ENCODE peak calls at places on chromosomes 7 and 10, in ten cellular contexts. Q is H1, O is upper lobe of left lung, K is sigmoid colon, R is HCT116, W is stomach, H is prostate gland, A is endothelial cell of umbilical vein, S is vagina, Z is HepG2. X is an unnamed sample. For H3K36me3, the result is how much of the 10 kb centered on the place peaks cover.

GRCh38 chr7:95547949-95548348 is 48.4 kb downstream of the PDK4 start:
- DNase-seq in Q (no peak), O (no peak), K (no peak), R (no peak), W (no peak), H (no peak), A (no peak), S (no peak), Z (no peak), X (no peak)

GRCh38 chr7:151795168-151795754 is 81.7 kb downstream of the PRKAG2 start:
- DNase-seq in Q (no peak), O (no peak), K (peak), R (no peak), W (no peak), H (no peak), A (no peak), S (no peak), Z (no peak), X (no peak)

GRCh38 chr10:24901686-24902399 is 50.6 kb downstream of the PRTFDC1 start:
- DNase-seq in Q (no peak), O (no peak), K (no peak), R (peak), W (peak), H (no peak), A (peak), S (no peak), Z (peak), X (no peak)

GRCh38 chr7:52120908-52121307 is 804.3 kb upstream of the COBL start:
- DNase-seq in Q (no peak), O (no peak), K (no peak), R (no peak), W (no peak), H (no peak), A (no peak), S (no peak), Z (no peak), X (no peak)

GRCh38 chr10:18418579-18419210 is 232.7 kb downstream of the NSUN6 start:
- DNase-seq in Q (no peak), O (no peak), K (no peak), R (no peak), W (no peak), H (no peak), A (no peak), S (no peak), Z (no peak), X (peak)

GRCh38 chr7:50409856-50410468 is 40.2 kb downstream of the FIGNL1 start:
- DNase-seq in Q (no peak), O (peak), K (no peak), R (no peak), W (no peak), H (no peak), A (no peak), S (no peak), Z (no peak), X (no peak)

GRCh38 chr7:73909996-73910395 is 49.0 kb downstream of the TMEM270 start:
- DNase-seq in Q (no peak), O (no peak), K (peak), R (no peak), W (peak), H (no peak), A (no peak), S (peak), Z (no peak), X (no peak)

GRCh38 chr7:15130666-15131541 is 228.4 kb upstream of the DGKB start:
- DNase-seq in Q (no peak), O (no peak), K (no peak), R (no peak), W (no peak), H (no peak), A (peak), S (no peak), Z (no peak), X (no peak)

GRCh38 chr7:138848056-138848975 is 50.3 kb upstream of the ATP6V0A4 start:
- DNase-seq in Q (no peak), O (no peak), K (no peak), R (no peak), W (no peak), H (no peak), A (no peak), S (no peak), Z (no peak), X (no peak)

GRCh38 chr10:96044686-96045085 is 1.3 kb downstream of the CCNJ start:
- DNase-seq in Q (no peak), O (no peak), K (no peak), R (no peak), W (no peak), H (no peak), A (peak), S (no peak), Z (peak), X (no peak)

GRCh38 chr10:14379556-14380330 is 49.0 kb upstream of the FRMD4A start:
- DNase-seq in Q (no peak), O (no peak), K (no peak), R (no peak), W (no peak), H (no peak), A (no peak), S (no peak), Z (no peak), X (no peak)

GRCh38 chr10:28559661-28560060 is 26.7 kb downstream of the WAC start:
- DNase-seq in Q (no peak), O (no peak), K (no peak), R (no peak), W (no peak), H (no peak), A (no peak), S (no peak), Z (no peak), X (no peak)

GRCh38 chr10:77463967-77464745 is 173.5 kb downstream of the KCNMA1 start:
- DNase-seq in Q (no peak), O (no peak), K (no peak), R (no peak), W (no peak), H (no peak), A (no peak), S (no peak), Z (no peak), X (no peak)

GRCh38 chr10:101780187-101780817 is 2.9 kb downstream of the NPM3 start:
- DNase-seq in Q (no peak), O (no peak), K (peak), R (no peak), W (no peak), H (no peak), A (no peak), S (no peak), Z (no peak), X (no peak)

GRCh38 chr7:27179503-27180430 is 5.3 kb downstream of the HOXA11 start:
- DNase-seq in Q (peak), O (peak), K (peak), R (no peak), W (peak), H (peak), A (peak), S (no peak), Z (peak), X (no peak)

GRCh38 chr7:131606346-131607290 is 50.2 kb upstream of the PODXL start:
- DNase-seq in Q (no peak), O (no peak), K (no peak), R (no peak), W (no peak), H (peak), A (no peak), S (no peak), Z (no peak), X (no peak)

GRCh38 chr7:13628231-13629001 is 361.1 kb downstream of the ETV1 start:
- DNase-seq in Q (no peak), O (no peak), K (no peak), R (no peak), W (no peak), H (no peak), A (no peak), S (no peak), Z (no peak), X (no peak)

GRCh38 chr7:34327681-34328080 is 330.3 kb upstream of the NPSR1 start:
- DNase-seq in Q (no peak), O (no peak), K (no peak), R (no peak), W (no peak), H (no peak), A (no peak), S (no peak), Z (no peak), X (no peak)

GRCh38 chr7:7438851-7439250 is 96.8 kb downstream of the COL28A1 start:
- DNase-seq in Q (no peak), O (no peak), K (no peak), R (peak), W (no peak), H (no peak), A (peak), S (no peak), Z (peak), X (no peak)

GRCh38 chr7:94575646-94576045 is 66.0 kb downstream of the CASD1 start:
- DNase-seq in Q (no peak), O (no peak), K (no peak), R (no peak), W (no peak), H (no peak), A (no peak), S (no peak), Z (no peak), X (no peak)

GRCh38 chr10:97888641-97889262 is 39.1 kb downstream of the GOLGA7B start:
- DNase-seq in Q (no peak), O (no peak), K (no peak), R (peak), W (peak), H (no peak), A (peak), S (no peak), Z (no peak), X (no peak)

GRCh38 chr10:77111611-77112550 is 525.7 kb downstream of the KCNMA1 start:
- DNase-seq in Q (peak), O (no peak), K (no peak), R (peak), W (no peak), H (no peak), A (peak), S (no peak), Z (peak), X (peak)

GRCh38 chr7:139991911-139992310 is 70.8 kb downstream of the PARP12 start:
- DNase-seq in Q (no peak), O (no peak), K (no peak), R (no peak), W (no peak), H (no peak), A (no peak), S (no peak), Z (no peak), X (no peak)

GRCh38 chr10:5960070-5960972 is 17.0 kb downstream of the IL15RA start:
- DNase-seq in Q (no peak), O (no peak), K (peak), R (no peak), W (no peak), H (no peak), A (no peak), S (no peak), Z (no peak), X (no peak)

GRCh38 chr10:125700355-125700911 is 17.5 kb upstream of the TEX36 start:
- DNase-seq in Q (no peak), O (no peak), K (no peak), R (no peak), W (no peak), H (no peak), A (peak), S (no peak), Z (no peak), X (no peak)

GRCh38 chr10:97849101-97849490 is 547 bp upstream of the GOLGA7B start:
- DNase-seq in Q (no peak), O (no peak), K (no peak), R (no peak), W (no peak), H (no peak), A (no peak), S (no peak), Z (no peak), X (no peak)

GRCh38 chr10:8312861-8313260 is 258.4 kb downstream of the GATA3 start:
- DNase-seq in Q (no peak), O (no peak), K (no peak), R (no peak), W (no peak), H (no peak), A (no peak), S (no peak), Z (no peak), X (no peak)

GRCh38 chr10:100847440-100847839 is 65.3 kb upstream of the SLF2 start:
- DNase-seq in Q (no peak), O (no peak), K (no peak), R (peak), W (no peak), H (no peak), A (no peak), S (no peak), Z (no peak), X (no peak)

GRCh38 chr10:17787087-17787942 is 21.8 kb upstream of the MRC1 start:
- DNase-seq in Q (no peak), O (peak), K (no peak), R (peak), W (no peak), H (no peak), A (peak), S (no peak), Z (no peak), X (peak)

GRCh38 chr10:110407301-110408170 is 90.2 kb upstream of the DUSP5 start:
- DNase-seq in Q (no peak), O (no peak), K (no peak), R (no peak), W (no peak), H (no peak), A (no peak), S (no peak), Z (no peak), X (no peak)

GRCh38 chr7:45695249-45695995 is 121.3 kb downstream of the ADCY1 start:
- DNase-seq in Q (peak), O (no peak), K (no peak), R (no peak), W (peak), H (peak), A (no peak), S (no peak), Z (no peak), X (peak)

GRCh38 chr10:14659626-14660196 is 115.0 kb downstream of the FAM107B start:
- DNase-seq in Q (no peak), O (no peak), K (no peak), R (no peak), W (peak), H (no peak), A (no peak), S (no peak), Z (no peak), X (no peak)

GRCh38 chr7:33845991-33846509 is 59.3 kb upstream of the BMPER start:
- DNase-seq in Q (no peak), O (no peak), K (no peak), R (no peak), W (peak), H (no peak), A (no peak), S (no peak), Z (no peak), X (peak)

GRCh38 chr10:32271617-32272016 is 75.3 kb downstream of the EPC1 start:
- DNase-seq in Q (no peak), O (no peak), K (no peak), R (no peak), W (no peak), H (no peak), A (no peak), S (no peak), Z (no peak), X (no peak)

GRCh38 chr7:81158189-81158588 is 239.3 kb upstream of the SEMA3C start:
- DNase-seq in Q (no peak), O (no peak), K (no peak), R (no peak), W (no peak), H (no peak), A (no peak), S (no peak), Z (no peak), X (no peak)

GRCh38 chr10:119451305-119451896 is 91.1 kb downstream of the RGS10 start:
- DNase-seq in Q (no peak), O (no peak), K (no peak), R (no peak), W (no peak), H (no peak), A (no peak), S (no peak), Z (no peak), X (no peak)

GRCh38 chr7:50866343-50867047 is 83.8 kb upstream of the GRB10 start:
- DNase-seq in Q (no peak), O (no peak), K (no peak), R (no peak), W (no peak), H (no peak), A (no peak), S (no peak), Z (no peak), X (peak)

GRCh38 chr10:59808896-59809643 is 55.8 kb upstream of the MRLN start:
- DNase-seq in Q (peak), O (no peak), K (peak), R (peak), W (peak), H (peak), A (peak), S (no peak), Z (peak), X (no peak)

GRCh38 chr10:101467286-101467770 is 113.4 kb downstream of the BTRC start:
- DNase-seq in Q (no peak), O (no peak), K (no peak), R (peak), W (no peak), H (peak), A (peak), S (no peak), Z (peak), X (no peak)

GRCh38 chr10:89342219-89342966 is 14.6 kb downstream of the IFIT3 start:
- DNase-seq in Q (no peak), O (no peak), K (peak), R (no peak), W (no peak), H (no peak), A (peak), S (no peak), Z (no peak), X (no peak)
- TF ChIP-seq POLR2AphosphoS5 in Q (no peak), O (no peak), K (no peak), R (no peak), W (no peak), H (no peak), A (no peak), S (no peak), Z (no peak), X (no peak)

DNA sequence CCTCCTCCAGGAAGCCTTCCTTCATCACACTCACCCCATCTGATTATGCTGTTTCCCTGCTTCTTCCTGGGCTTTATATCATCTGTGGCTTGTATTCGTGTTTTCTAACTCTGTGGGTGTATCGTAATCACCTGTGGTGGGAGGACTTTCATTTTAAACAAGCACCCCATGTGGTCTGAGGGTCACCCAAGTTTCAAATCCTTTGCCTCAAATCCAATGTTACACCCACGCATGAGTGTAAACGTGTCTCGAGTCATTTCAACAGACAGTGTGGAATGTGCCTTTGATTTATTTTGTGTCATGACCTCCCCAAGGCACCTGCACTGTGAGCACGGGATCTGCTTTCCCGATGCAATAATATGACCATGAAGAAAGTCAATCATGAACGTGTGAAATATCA is 17.5 kb upstream of the LYZL2 start:
- DNase-seq in Q (peak), O (no peak), K (no peak), R (no peak), W (no peak), H (no peak), A (no peak), S (no peak), Z (no peak), X (no peak)
- H3K36me3 ChIP-seq in Q (under half), O (under half), K (under half), R (under half), W (under half), H (under half), A (under half), S (under half), Z (under half), X (under half)

GRCh38 chr7:158461824-158462223 is 125.8 kb downstream of the PTPRN2 start:
- DNase-seq in Q (no peak), O (peak), K (no peak), R (no peak), W (no peak), H (no peak), A (no peak), S (no peak), Z (no peak), X (no peak)
- TF ChIP-seq POLR2A in Q (no peak), O (no peak), K (no peak), R (no peak), W (no peak), H (no peak), A (no peak), S (no peak), Z (no peak), X (no peak)

DNA sequence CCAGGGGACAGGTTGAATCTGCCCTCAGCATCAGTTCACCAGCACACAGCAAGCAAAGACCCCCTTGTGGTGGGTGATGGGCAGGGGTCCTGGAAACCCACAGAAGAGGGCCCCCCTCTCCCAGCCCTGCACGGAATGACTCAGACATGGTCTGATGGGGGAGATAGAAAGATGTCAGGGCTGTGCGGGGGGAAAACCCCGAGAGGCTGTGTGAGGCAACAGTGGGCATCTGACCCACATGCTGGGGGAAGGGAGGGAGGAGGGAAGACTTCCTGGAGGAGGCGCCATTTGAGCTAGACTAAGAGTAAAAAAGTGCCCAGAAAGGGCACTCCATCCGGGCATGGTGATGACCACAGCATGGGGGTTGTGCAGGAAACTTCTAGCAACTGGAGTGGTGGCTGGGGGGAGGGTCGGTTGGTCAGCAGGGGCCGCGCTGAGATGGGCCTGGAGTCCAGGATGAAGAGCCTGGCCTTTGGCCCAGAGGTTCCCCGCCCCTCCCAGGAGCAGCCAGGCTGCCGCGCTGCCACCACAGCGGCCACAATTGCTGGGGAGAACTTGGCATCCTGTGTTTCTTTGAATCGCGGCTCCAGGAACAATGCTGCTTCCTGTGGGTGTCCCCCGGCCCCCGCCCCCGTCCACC is 2.5 kb downstream of the LFNG start:
- DNase-seq in Q (no peak), O (peak), K (no peak), R (no peak), W (no peak), H (no peak), A (peak), S (no peak), Z (no peak), X (no peak)
- TF ChIP-seq POLR2AphosphoS5 in Q (no peak), O (peak), K (no peak), R (no peak), W (peak), H (no peak), A (peak), S (peak), Z (no peak), X (no peak)

DNA sequence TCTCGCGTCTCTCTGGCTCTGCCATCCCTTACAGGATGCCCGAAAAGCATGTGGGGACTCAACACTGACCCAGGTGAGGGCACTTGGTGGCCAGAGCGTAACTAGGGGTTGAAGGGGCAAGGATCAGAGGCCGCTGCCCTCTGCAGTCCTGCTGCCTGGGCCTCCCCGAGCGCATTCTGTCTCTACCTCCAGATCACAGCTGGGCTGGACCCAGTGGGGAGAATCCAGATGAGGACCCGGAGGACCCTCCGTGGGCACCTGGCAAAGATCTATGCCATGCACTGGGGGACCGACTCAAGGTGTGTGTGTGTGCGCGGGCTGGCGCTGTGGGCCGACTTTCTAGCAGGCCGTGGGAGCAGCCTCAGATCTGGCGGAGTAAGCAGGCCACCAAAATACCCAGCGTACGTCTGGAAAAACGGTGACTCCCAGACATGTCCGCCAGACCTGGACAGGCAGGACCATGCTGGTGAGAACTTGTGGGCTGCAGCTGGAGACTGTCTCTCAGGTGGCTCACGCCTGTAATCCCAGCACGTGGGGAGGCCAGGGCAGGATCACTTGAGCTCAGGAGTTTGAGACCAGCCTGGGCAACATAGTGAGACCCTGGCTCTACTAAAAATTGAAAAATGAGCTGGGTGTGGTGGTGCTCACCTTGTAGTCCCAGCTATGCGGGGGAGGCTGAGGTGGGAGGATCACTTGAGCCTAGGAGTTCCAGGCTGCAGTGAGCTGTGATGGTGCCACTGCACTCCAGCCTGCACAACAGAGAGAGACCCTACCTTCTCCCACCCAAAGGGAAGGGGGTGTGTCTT is 3.2 kb downstream of the GNB2 start:
- DNase-seq in Q (no peak), O (peak), K (peak), R (no peak), W (no peak), H (no peak), A (no peak), S (no peak), Z (no peak), X (no peak)
- H3K36me3 ChIP-seq in Q (under half), O (half or more), K (under half), R (under half), W (under half), H (under half), A (under half), S (under half), Z (under half), X (half or more)

X was measured in esophagus muscularis mucosa.